ENCODE peak calls at places on chromosomes 6 and 20, in seven cellular contexts. One of them, this sample, is unnamed.

GRCh38 chr20:58344741-58345140 is 35.2 kb downstream of the RAB22A start:
- DNase-seq in left ventricle myocardium inferior: no peak
- DNase-seq in CD8-positive, alpha-beta T cell: no peak
- DNase-seq in fibroblast of lung: peak
- DNase-seq in psoas muscle: no peak
- DNase-seq in tibial artery: no peak
- DNase-seq in transverse colon: no peak
- DNase-seq in this sample: no peak

GRCh38 chr6:158158748-158159147 is 9.3 kb downstream of the SERAC1 start:
- DNase-seq in left ventricle myocardium inferior: no peak
- DNase-seq in CD8-positive, alpha-beta T cell: no peak
- DNase-seq in fibroblast of lung: peak
- DNase-seq in psoas muscle: no peak
- DNase-seq in tibial artery: no peak
- DNase-seq in transverse colon: no peak
- DNase-seq in this sample: no peak

GRCh38 chr20:6679086-6679485 is 88.4 kb upstream of the BMP2 start:
- DNase-seq in left ventricle myocardium inferior: no peak
- DNase-seq in CD8-positive, alpha-beta T cell: no peak
- DNase-seq in fibroblast of lung: no peak
- DNase-seq in psoas muscle: no peak
- DNase-seq in tibial artery: no peak
- DNase-seq in transverse colon: no peak
- DNase-seq in this sample: no peak

GRCh38 chr20:50144362-50144761 is 9.2 kb downstream of the PEDS1 start:
- DNase-seq in left ventricle myocardium inferior: no peak
- DNase-seq in CD8-positive, alpha-beta T cell: no peak
- DNase-seq in fibroblast of lung: peak
- DNase-seq in psoas muscle: peak
- DNase-seq in tibial artery: peak
- DNase-seq in transverse colon: peak
- DNase-seq in this sample: no peak

GRCh38 chr6:136646377-136646776 is 96.2 kb upstream of the MAP7 start:
- DNase-seq in left ventricle myocardium inferior: no peak
- DNase-seq in CD8-positive, alpha-beta T cell: no peak
- DNase-seq in fibroblast of lung: peak
- DNase-seq in psoas muscle: no peak
- DNase-seq in tibial artery: no peak
- DNase-seq in transverse colon: no peak
- DNase-seq in this sample: no peak

GRCh38 chr6:117908246-117909107 is 1.4 kb downstream of the SLC35F1 start:
- DNase-seq in left ventricle myocardium inferior: no peak
- DNase-seq in CD8-positive, alpha-beta T cell: no peak
- DNase-seq in fibroblast of lung: peak
- DNase-seq in psoas muscle: no peak
- DNase-seq in tibial artery: no peak
- DNase-seq in transverse colon: no peak
- DNase-seq in this sample: peak

GRCh38 chr20:47358672-47359532 is 2.4 kb upstream of the ZMYND8 start:
- DNase-seq in left ventricle myocardium inferior: peak
- DNase-seq in CD8-positive, alpha-beta T cell: no peak
- DNase-seq in fibroblast of lung: peak
- DNase-seq in psoas muscle: peak
- DNase-seq in tibial artery: peak
- DNase-seq in transverse colon: peak
- DNase-seq in this sample: peak

GRCh38 chr6:66992660-66993059 is 1285.6 kb upstream of the EYS start:
- DNase-seq in left ventricle myocardium inferior: no peak
- DNase-seq in CD8-positive, alpha-beta T cell: no peak
- DNase-seq in fibroblast of lung: no peak
- DNase-seq in psoas muscle: no peak
- DNase-seq in tibial artery: no peak
- DNase-seq in transverse colon: no peak
- DNase-seq in this sample: no peak

GRCh38 chr6:96939019-96939805 is 14.7 kb downstream of the KLHL32 start:
- DNase-seq in left ventricle myocardium inferior: no peak
- DNase-seq in CD8-positive, alpha-beta T cell: no peak
- DNase-seq in fibroblast of lung: peak
- DNase-seq in psoas muscle: no peak
- DNase-seq in tibial artery: no peak
- DNase-seq in transverse colon: no peak
- DNase-seq in this sample: no peak

GRCh38 chr6:2857580-2858337 is 16.1 kb upstream of the SERPINB1 start:
- DNase-seq in left ventricle myocardium inferior: peak
- DNase-seq in CD8-positive, alpha-beta T cell: peak
- DNase-seq in fibroblast of lung: peak
- DNase-seq in psoas muscle: no peak
- DNase-seq in tibial artery: no peak
- DNase-seq in transverse colon: peak
- DNase-seq in this sample: peak

GRCh38 chr6:33633462-33634158 is 12.5 kb downstream of the ITPR3 start:
- DNase-seq in left ventricle myocardium inferior: peak
- DNase-seq in CD8-positive, alpha-beta T cell: peak
- DNase-seq in fibroblast of lung: peak
- DNase-seq in psoas muscle: peak
- DNase-seq in tibial artery: peak
- DNase-seq in transverse colon: peak
- DNase-seq in this sample: peak

GRCh38 chr6:160247457-160247883 is 11.2 kb downstream of the SLC22A2 start:
- DNase-seq in left ventricle myocardium inferior: no peak
- DNase-seq in CD8-positive, alpha-beta T cell: no peak
- DNase-seq in fibroblast of lung: peak
- DNase-seq in psoas muscle: no peak
- DNase-seq in tibial artery: no peak
- DNase-seq in transverse colon: no peak
- DNase-seq in this sample: no peak

GRCh38 chr20:46178891-46179290 is 60.8 kb downstream of the CD40 start:
- DNase-seq in left ventricle myocardium inferior: no peak
- DNase-seq in CD8-positive, alpha-beta T cell: no peak
- DNase-seq in fibroblast of lung: no peak
- DNase-seq in psoas muscle: no peak
- DNase-seq in tibial artery: no peak
- DNase-seq in transverse colon: no peak
- DNase-seq in this sample: no peak

GRCh38 chr6:33143113-33143760 is 49.0 kb downstream of the COL11A2 start:
- DNase-seq in left ventricle myocardium inferior: no peak
- DNase-seq in CD8-positive, alpha-beta T cell: no peak
- DNase-seq in fibroblast of lung: no peak
- DNase-seq in psoas muscle: no peak
- DNase-seq in tibial artery: no peak
- DNase-seq in transverse colon: no peak
- DNase-seq in this sample: no peak

GRCh38 chr20:2911200-2911599 is 37.9 kb downstream of the PTPRA start:
- DNase-seq in left ventricle myocardium inferior: no peak
- DNase-seq in CD8-positive, alpha-beta T cell: no peak
- DNase-seq in fibroblast of lung: peak
- DNase-seq in psoas muscle: no peak
- DNase-seq in tibial artery: no peak
- DNase-seq in transverse colon: no peak
- DNase-seq in this sample: no peak

GRCh38 chr20:63128956-63129355 is 87.0 kb downstream of the YTHDF1 start:
- DNase-seq in left ventricle myocardium inferior: peak
- DNase-seq in CD8-positive, alpha-beta T cell: no peak
- DNase-seq in fibroblast of lung: no peak
- DNase-seq in psoas muscle: no peak
- DNase-seq in tibial artery: peak
- DNase-seq in transverse colon: no peak
- DNase-seq in this sample: peak

GRCh38 chr20:8073024-8073832 is 53.7 kb upstream of the TMX4 start:
- DNase-seq in left ventricle myocardium inferior: no peak
- DNase-seq in CD8-positive, alpha-beta T cell: peak
- DNase-seq in fibroblast of lung: peak
- DNase-seq in psoas muscle: no peak
- DNase-seq in tibial artery: no peak
- DNase-seq in transverse colon: no peak
- DNase-seq in this sample: no peak

GRCh38 chr6:37354526-37355384 is 972 bp downstream of the RNF8 start:
- DNase-seq in left ventricle myocardium inferior: peak
- DNase-seq in CD8-positive, alpha-beta T cell: no peak
- DNase-seq in fibroblast of lung: peak
- DNase-seq in psoas muscle: peak
- DNase-seq in tibial artery: no peak
- DNase-seq in transverse colon: peak
- DNase-seq in this sample: no peak
- H3K27ac ChIP-seq in left ventricle myocardium inferior: peak
- H3K27ac ChIP-seq in CD8-positive, alpha-beta T cell: peak
- H3K27ac ChIP-seq in fibroblast of lung: peak
- H3K27ac ChIP-seq in psoas muscle: no peak
- H3K27ac ChIP-seq in tibial artery: peak
- H3K27ac ChIP-seq in transverse colon: peak
- H3K27ac ChIP-seq in this sample: no peak

GRCh38 chr6:162560891-162561290 is 166.7 kb downstream of the PRKN start:
- DNase-seq in left ventricle myocardium inferior: no peak
- DNase-seq in CD8-positive, alpha-beta T cell: no peak
- DNase-seq in fibroblast of lung: no peak
- DNase-seq in psoas muscle: no peak
- DNase-seq in tibial artery: no peak
- DNase-seq in transverse colon: no peak
- DNase-seq in this sample: no peak
- H3K4me3 ChIP-seq in left ventricle myocardium inferior: no peak
- H3K4me3 ChIP-seq in CD8-positive, alpha-beta T cell: no peak
- H3K4me3 ChIP-seq in fibroblast of lung: no peak
- H3K4me3 ChIP-seq in psoas muscle: no peak
- H3K4me3 ChIP-seq in tibial artery: no peak
- H3K4me3 ChIP-seq in transverse colon: no peak
- H3K4me3 ChIP-seq in this sample: no peak

DNA sequence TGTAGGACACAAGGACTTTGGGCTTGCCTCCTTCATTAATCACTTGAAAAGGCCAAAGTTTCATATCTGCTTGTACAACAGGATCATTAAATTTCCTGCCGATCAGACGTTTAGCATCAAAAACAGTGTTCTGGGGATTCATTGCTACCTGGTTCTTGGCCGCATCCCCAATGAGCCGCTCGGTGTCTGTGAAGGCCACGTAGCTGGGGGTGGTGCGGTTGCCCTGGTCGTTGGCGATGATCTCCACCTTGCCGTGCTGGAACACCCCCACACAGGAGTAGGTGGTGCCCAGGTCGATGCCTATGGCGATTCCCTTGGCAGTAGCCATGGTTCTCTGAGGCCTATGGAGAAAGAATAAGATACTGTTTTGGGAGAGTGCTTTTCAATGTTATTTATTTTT is 3.4 kb downstream of the HSPA1L start:
- DNase-seq in left ventricle myocardium inferior: no peak
- DNase-seq in CD8-positive, alpha-beta T cell: no peak
- DNase-seq in fibroblast of lung: no peak
- DNase-seq in psoas muscle: no peak
- DNase-seq in tibial artery: peak
- DNase-seq in transverse colon: no peak
- DNase-seq in this sample: no peak
- H3K27ac ChIP-seq in left ventricle myocardium inferior: no peak
- H3K27ac ChIP-seq in CD8-positive, alpha-beta T cell: no peak
- H3K27ac ChIP-seq in fibroblast of lung: no peak
- H3K27ac ChIP-seq in psoas muscle: no peak
- H3K27ac ChIP-seq in tibial artery: no peak
- H3K27ac ChIP-seq in transverse colon: no peak
- H3K27ac ChIP-seq in this sample: no peak

GRCh38 chr6:156827382-156827781 is 50.2 kb downstream of the ARID1B start:
- DNase-seq in left ventricle myocardium inferior: no peak
- DNase-seq in CD8-positive, alpha-beta T cell: no peak
- DNase-seq in fibroblast of lung: no peak
- DNase-seq in psoas muscle: no peak
- DNase-seq in tibial artery: no peak
- DNase-seq in transverse colon: no peak
- DNase-seq in this sample: no peak

GRCh38 chr6:156830126-156830525 is 52.9 kb downstream of the ARID1B start:
- DNase-seq in left ventricle myocardium inferior: no peak
- DNase-seq in CD8-positive, alpha-beta T cell: no peak
- DNase-seq in fibroblast of lung: no peak
- DNase-seq in psoas muscle: no peak
- DNase-seq in tibial artery: no peak
- DNase-seq in transverse colon: no peak
- DNase-seq in this sample: no peak

GRCh38 chr6:156825475-156825874 is 48.3 kb downstream of the ARID1B start:
- DNase-seq in left ventricle myocardium inferior: no peak
- DNase-seq in CD8-positive, alpha-beta T cell: no peak
- DNase-seq in fibroblast of lung: no peak
- DNase-seq in psoas muscle: no peak
- DNase-seq in tibial artery: no peak
- DNase-seq in transverse colon: no peak
- DNase-seq in this sample: no peak

GRCh38 chr6:156826290-156826955 is 49.2 kb downstream of the ARID1B start:
- DNase-seq in left ventricle myocardium inferior: no peak
- DNase-seq in CD8-positive, alpha-beta T cell: no peak
- DNase-seq in fibroblast of lung: no peak
- DNase-seq in psoas muscle: no peak
- DNase-seq in tibial artery: no peak
- DNase-seq in transverse colon: no peak
- DNase-seq in this sample: no peak

GRCh38 chr6:156828280-156828703 is 51.1 kb downstream of the ARID1B start:
- DNase-seq in left ventricle myocardium inferior: no peak
- DNase-seq in CD8-positive, alpha-beta T cell: no peak
- DNase-seq in fibroblast of lung: peak
- DNase-seq in psoas muscle: peak
- DNase-seq in tibial artery: no peak
- DNase-seq in transverse colon: no peak
- DNase-seq in this sample: no peak
- H3K4me3 ChIP-seq in left ventricle myocardium inferior: no peak
- H3K4me3 ChIP-seq in CD8-positive, alpha-beta T cell: no peak
- H3K4me3 ChIP-seq in fibroblast of lung: no peak
- H3K4me3 ChIP-seq in psoas muscle: peak
- H3K4me3 ChIP-seq in tibial artery: no peak
- H3K4me3 ChIP-seq in transverse colon: no peak
- H3K4me3 ChIP-seq in this sample: no peak

DNA sequence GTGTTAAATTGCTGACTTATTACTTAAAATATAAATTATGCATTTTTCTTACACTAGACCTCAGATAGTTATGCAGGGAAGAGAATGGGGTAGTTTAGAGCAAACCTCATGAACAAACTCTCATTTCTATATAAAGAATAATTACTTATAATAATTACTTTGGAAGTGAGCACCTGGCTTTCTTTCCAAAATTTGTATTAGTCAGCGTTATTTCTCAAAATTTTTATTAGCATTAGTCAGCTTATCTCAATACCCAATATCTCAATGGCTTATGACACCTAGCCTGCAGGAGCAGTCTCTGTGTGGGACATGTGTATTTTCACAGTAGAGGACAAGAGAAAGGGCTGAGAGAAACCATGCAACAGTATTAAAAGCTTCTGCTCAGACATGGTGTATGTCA is 849.2 kb upstream of the HS3ST5 start:
- DNase-seq in left ventricle myocardium inferior: no peak
- DNase-seq in CD8-positive, alpha-beta T cell: no peak
- DNase-seq in fibroblast of lung: no peak
- DNase-seq in psoas muscle: no peak
- DNase-seq in tibial artery: no peak
- DNase-seq in transverse colon: no peak
- DNase-seq in this sample: no peak
- H3K27ac ChIP-seq in left ventricle myocardium inferior: no peak
- H3K27ac ChIP-seq in CD8-positive, alpha-beta T cell: no peak
- H3K27ac ChIP-seq in fibroblast of lung: no peak
- H3K27ac ChIP-seq in psoas muscle: no peak
- H3K27ac ChIP-seq in tibial artery: no peak
- H3K27ac ChIP-seq in transverse colon: no peak
- H3K27ac ChIP-seq in this sample: no peak